ENCODE peak calls at places on chromosomes 12 and 14, in five cellular contexts. One of them, this sample, is unnamed.

GRCh38 chr12:67394600-67394999 is 125.4 kb downstream of the CAND1 start:
- DNase-seq in Peyer's patch: no peak
- DNase-seq in stomach: no peak
- DNase-seq in fibroblast of the aortic adventitia: peak; percentile 80
- DNase-seq in CD8-positive, alpha-beta T cell: no peak
- DNase-seq in this sample: no peak

GRCh38 chr12:75831413-75831812 is 200.2 kb downstream of the PHLDA1 start:
- DNase-seq in stomach: no peak
- DNase-seq in CD8-positive, alpha-beta T cell: no peak
- DNase-seq in fibroblast of the aortic adventitia: peak; percentile 70
- DNase-seq in Peyer's patch: no peak
- DNase-seq in this sample: no peak

GRCh38 chr14:99749763-99750715 is 43.2 kb upstream of the EML1 start:
- DNase-seq in Peyer's patch: no peak
- DNase-seq in CD8-positive, alpha-beta T cell: no peak
- DNase-seq in stomach: no peak
- DNase-seq in fibroblast of the aortic adventitia: peak; percentile 60
- DNase-seq in this sample: no peak

GRCh38 chr12:79933580-79934264 is 1.2 kb downstream of the PPP1R12A start:
- DNase-seq in Peyer's patch: peak; percentile 41
- DNase-seq in stomach: no peak
- DNase-seq in CD8-positive, alpha-beta T cell: peak; percentile 13
- DNase-seq in fibroblast of the aortic adventitia: peak; percentile 30
- DNase-seq in this sample: no peak

GRCh38 chr12:101604132-101604531 is 9.4 kb downstream of the MYBPC1 start:
- DNase-seq in stomach: no peak
- DNase-seq in fibroblast of the aortic adventitia: no peak
- DNase-seq in Peyer's patch: no peak
- DNase-seq in CD8-positive, alpha-beta T cell: no peak
- DNase-seq in this sample: no peak

GRCh38 chr14:79584679-79585078 is 626.6 kb downstream of the DIO2 start:
- DNase-seq in Peyer's patch: no peak
- DNase-seq in fibroblast of the aortic adventitia: peak; percentile 73
- DNase-seq in CD8-positive, alpha-beta T cell: no peak
- DNase-seq in stomach: no peak
- DNase-seq in this sample: peak; percentile 83

GRCh38 chr12:77615331-77615730 is 215.4 kb upstream of the NAV3 start:
- DNase-seq in stomach: no peak
- DNase-seq in CD8-positive, alpha-beta T cell: no peak
- DNase-seq in Peyer's patch: no peak
- DNase-seq in fibroblast of the aortic adventitia: peak; percentile 4
- DNase-seq in this sample: no peak

GRCh38 chr14:75123991-75124390 is 2.9 kb downstream of the NEK9 start:
- DNase-seq in fibroblast of the aortic adventitia: peak; percentile 73
- DNase-seq in CD8-positive, alpha-beta T cell: peak; percentile 22
- DNase-seq in Peyer's patch: no peak
- DNase-seq in stomach: no peak
- DNase-seq in this sample: no peak

GRCh38 chr12:67710582-67710981 is 62.0 kb downstream of the DYRK2 start:
- DNase-seq in Peyer's patch: no peak
- DNase-seq in fibroblast of the aortic adventitia: no peak
- DNase-seq in stomach: peak; percentile 59
- DNase-seq in CD8-positive, alpha-beta T cell: no peak
- DNase-seq in this sample: peak; percentile 18

GRCh38 chr12:17818931-17819330 is 271.1 kb downstream of the RERGL start:
- DNase-seq in CD8-positive, alpha-beta T cell: no peak
- DNase-seq in stomach: no peak
- DNase-seq in Peyer's patch: no peak
- DNase-seq in fibroblast of the aortic adventitia: no peak
- DNase-seq in this sample: no peak

GRCh38 chr12:132285991-132286681 is 43.3 kb downstream of the GALNT9 start:
- DNase-seq in fibroblast of the aortic adventitia: peak; percentile 52
- DNase-seq in stomach: peak; percentile 48
- DNase-seq in Peyer's patch: no peak
- DNase-seq in CD8-positive, alpha-beta T cell: no peak
- DNase-seq in this sample: no peak

GRCh38 chr12:69600804-69601203 is 9.9 kb downstream of the LRRC10 start:
- DNase-seq in CD8-positive, alpha-beta T cell: no peak
- DNase-seq in stomach: no peak
- DNase-seq in Peyer's patch: no peak
- DNase-seq in fibroblast of the aortic adventitia: no peak
- DNase-seq in this sample: no peak

GRCh38 chr12:54933381-54933780 is 51.2 kb downstream of the TESPA1 start:
- DNase-seq in CD8-positive, alpha-beta T cell: no peak
- DNase-seq in Peyer's patch: no peak
- DNase-seq in stomach: no peak
- DNase-seq in fibroblast of the aortic adventitia: peak; percentile 44
- DNase-seq in this sample: no peak

GRCh38 chr12:23525450-23526072 is 423.9 kb downstream of the SOX5 start:
- DNase-seq in CD8-positive, alpha-beta T cell: no peak
- DNase-seq in Peyer's patch: no peak
- DNase-seq in stomach: no peak
- DNase-seq in fibroblast of the aortic adventitia: no peak
- DNase-seq in this sample: no peak

GRCh38 chr12:117053597-117054201 is 45.5 kb downstream of the TESC start:
- DNase-seq in CD8-positive, alpha-beta T cell: no peak
- DNase-seq in stomach: no peak
- DNase-seq in Peyer's patch: no peak
- DNase-seq in fibroblast of the aortic adventitia: no peak
- DNase-seq in this sample: no peak

GRCh38 chr12:524167-524951 is 64.6 kb downstream of the B4GALNT3 start:
- DNase-seq in stomach: peak; percentile 65
- DNase-seq in Peyer's patch: no peak
- DNase-seq in fibroblast of the aortic adventitia: no peak
- DNase-seq in CD8-positive, alpha-beta T cell: no peak
- DNase-seq in this sample: no peak

GRCh38 chr12:32183646-32184045 is 77.0 kb downstream of the BICD1 start:
- DNase-seq in fibroblast of the aortic adventitia: no peak
- DNase-seq in stomach: no peak
- DNase-seq in Peyer's patch: no peak
- DNase-seq in CD8-positive, alpha-beta T cell: no peak
- DNase-seq in this sample: no peak

GRCh38 chr14:65840118-65840751 is 427.7 kb downstream of the FUT8 start:
- DNase-seq in stomach: no peak
- DNase-seq in Peyer's patch: no peak
- DNase-seq in fibroblast of the aortic adventitia: no peak
- DNase-seq in CD8-positive, alpha-beta T cell: no peak
- DNase-seq in this sample: no peak

GRCh38 chr14:94531187-94531586 is 21.9 kb upstream of the SERPINA12 start:
- DNase-seq in CD8-positive, alpha-beta T cell: no peak
- DNase-seq in stomach: no peak
- DNase-seq in fibroblast of the aortic adventitia: no peak
- DNase-seq in Peyer's patch: no peak
- DNase-seq in this sample: no peak

GRCh38 chr12:106903241-106903950 is 52.3 kb upstream of the TMEM263 start:
- DNase-seq in CD8-positive, alpha-beta T cell: peak; percentile 75
- DNase-seq in fibroblast of the aortic adventitia: peak; percentile 24
- DNase-seq in Peyer's patch: peak; percentile 47
- DNase-seq in stomach: peak; percentile 89
- DNase-seq in this sample: peak; percentile 1

GRCh38 chr12:27966870-27967269 is 5.7 kb downstream of the PTHLH start:
- DNase-seq in stomach: no peak
- DNase-seq in Peyer's patch: no peak
- DNase-seq in CD8-positive, alpha-beta T cell: no peak
- DNase-seq in fibroblast of the aortic adventitia: peak; percentile 98
- DNase-seq in this sample: peak; percentile 79

GRCh38 chr14:47863441-47863840 is 188.0 kb upstream of the MDGA2 start:
- DNase-seq in CD8-positive, alpha-beta T cell: no peak
- DNase-seq in Peyer's patch: no peak
- DNase-seq in fibroblast of the aortic adventitia: no peak
- DNase-seq in stomach: no peak
- DNase-seq in this sample: no peak

GRCh38 chr12:2582631-2583616 is 211.8 kb upstream of the FKBP4 start:
- DNase-seq in fibroblast of the aortic adventitia: peak; percentile 51
- DNase-seq in stomach: peak; percentile 75
- DNase-seq in Peyer's patch: no peak
- DNase-seq in CD8-positive, alpha-beta T cell: peak; percentile 21
- DNase-seq in this sample: no peak

GRCh38 chr12:101596172-101596571 is 1.4 kb downstream of the MYBPC1 start:
- DNase-seq in CD8-positive, alpha-beta T cell: no peak
- DNase-seq in fibroblast of the aortic adventitia: no peak
- DNase-seq in stomach: no peak
- DNase-seq in Peyer's patch: no peak
- DNase-seq in this sample: no peak

GRCh38 chr12:27094726-27095125 is 12.3 kb upstream of the C12orf71 start:
- DNase-seq in Peyer's patch: no peak
- DNase-seq in fibroblast of the aortic adventitia: no peak
- DNase-seq in stomach: no peak
- DNase-seq in CD8-positive, alpha-beta T cell: no peak
- DNase-seq in this sample: no peak

GRCh38 chr12:10689146-10689545 is 15.3 kb upstream of the STYK1 start:
- DNase-seq in fibroblast of the aortic adventitia: no peak
- DNase-seq in Peyer's patch: no peak
- DNase-seq in CD8-positive, alpha-beta T cell: no peak
- DNase-seq in stomach: no peak
- DNase-seq in this sample: no peak

GRCh38 chr14:54121461-54121860 is 164.8 kb upstream of the BMP4 start:
- DNase-seq in CD8-positive, alpha-beta T cell: no peak
- DNase-seq in stomach: no peak
- DNase-seq in Peyer's patch: no peak
- DNase-seq in fibroblast of the aortic adventitia: peak; percentile 53
- DNase-seq in this sample: no peak

DNA sequence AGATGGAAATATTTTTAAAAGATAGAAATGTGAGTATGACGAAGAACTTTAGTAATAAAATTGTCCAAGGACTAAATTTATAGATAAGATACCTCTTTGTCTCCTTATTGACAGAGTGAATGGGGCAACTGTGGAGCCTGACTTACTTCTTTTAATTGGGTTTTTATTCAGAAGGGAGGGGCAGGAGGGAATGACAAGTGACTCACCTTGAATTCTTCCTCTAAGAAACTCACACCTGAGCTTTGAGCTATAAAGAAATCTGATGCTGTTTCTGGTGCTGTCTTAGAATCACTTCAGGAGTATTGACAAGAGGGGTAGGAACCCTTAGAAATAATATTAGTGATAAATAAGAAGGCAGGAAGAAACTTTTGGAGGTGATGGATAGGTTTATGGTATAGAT is 951 bp downstream of the NR1H4 start:
- DNase-seq in stomach: no peak
- DNase-seq in fibroblast of the aortic adventitia: no peak
- DNase-seq in CD8-positive, alpha-beta T cell: no peak
- DNase-seq in Peyer's patch: no peak
- DNase-seq in this sample: no peak
- H3K4me3 ChIP-seq in stomach: no peak overlapping the region
- H3K4me3 ChIP-seq in fibroblast of the aortic adventitia: no peak overlapping the region
- H3K4me3 ChIP-seq in CD8-positive, alpha-beta T cell: no peak overlapping the region
- H3K4me3 ChIP-seq in Peyer's patch: peak overlapping the region; percentile 10
- H3K4me3 ChIP-seq in this sample: no peak overlapping the region

GRCh38 chr12:60415361-60415760 is 819.5 kb downstream of the SLC16A7 start:
- DNase-seq in fibroblast of the aortic adventitia: peak; percentile 55
- DNase-seq in stomach: no peak
- DNase-seq in CD8-positive, alpha-beta T cell: no peak
- DNase-seq in Peyer's patch: no peak
- DNase-seq in this sample: no peak

GRCh38 chr12:60421741-60422140 is 825.9 kb downstream of the SLC16A7 start:
- DNase-seq in Peyer's patch: no peak
- DNase-seq in stomach: no peak
- DNase-seq in CD8-positive, alpha-beta T cell: no peak
- DNase-seq in fibroblast of the aortic adventitia: no peak
- DNase-seq in this sample: no peak

DNA sequence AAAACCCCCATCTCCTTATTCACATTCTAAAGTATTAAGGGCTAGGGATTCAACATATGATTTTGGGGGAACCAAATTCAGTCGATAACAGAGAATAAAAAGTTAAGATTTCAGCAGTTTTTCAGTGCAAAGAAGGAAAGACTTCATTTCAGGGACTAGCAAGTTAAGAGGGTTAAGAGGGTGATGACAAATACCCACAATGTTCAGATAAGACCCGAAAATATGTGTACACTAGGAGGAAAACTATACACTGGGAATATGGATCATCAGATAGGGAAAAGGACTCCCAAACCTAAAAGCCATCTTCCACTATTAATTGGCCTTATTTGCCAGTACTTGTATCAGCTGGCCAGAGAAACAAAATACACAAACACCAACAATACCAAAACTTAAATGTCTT is 824.2 kb downstream of the SLC16A7 start:
- DNase-seq in fibroblast of the aortic adventitia: no peak
- DNase-seq in stomach: no peak
- DNase-seq in Peyer's patch: no peak
- DNase-seq in CD8-positive, alpha-beta T cell: no peak
- DNase-seq in this sample: no peak
- TF ChIP-seq CTCF in fibroblast of the aortic adventitia: no peak
- TF ChIP-seq CTCF in stomach: no peak
- TF ChIP-seq CTCF in Peyer's patch: no peak
- TF ChIP-seq CTCF in CD8-positive, alpha-beta T cell: no peak
- TF ChIP-seq CTCF in this sample: no peak

GRCh38 chr14:22448035-22448904 is 140.8 kb downstream of the DAD1 start:
- DNase-seq in stomach: no peak
- DNase-seq in Peyer's patch: no peak
- DNase-seq in fibroblast of the aortic adventitia: no peak
- DNase-seq in CD8-positive, alpha-beta T cell: no peak
- DNase-seq in this sample: no peak

GRCh38 chr14:22452330-22452729 is 136.7 kb downstream of the DAD1 start:
- DNase-seq in CD8-positive, alpha-beta T cell: no peak
- DNase-seq in fibroblast of the aortic adventitia: no peak
- DNase-seq in stomach: no peak
- DNase-seq in Peyer's patch: no peak
- DNase-seq in this sample: no peak

GRCh38 chr14:22449612-22449930 is 139.5 kb downstream of the DAD1 start:
- DNase-seq in CD8-positive, alpha-beta T cell: no peak
- DNase-seq in fibroblast of the aortic adventitia: no peak
- DNase-seq in Peyer's patch: no peak
- DNase-seq in stomach: no peak
- DNase-seq in this sample: no peak

GRCh38 chr14:22450266-22450665 is 138.8 kb downstream of the DAD1 start:
- DNase-seq in stomach: no peak
- DNase-seq in Peyer's patch: no peak
- DNase-seq in fibroblast of the aortic adventitia: no peak
- DNase-seq in CD8-positive, alpha-beta T cell: no peak
- DNase-seq in this sample: no peak

DNA sequence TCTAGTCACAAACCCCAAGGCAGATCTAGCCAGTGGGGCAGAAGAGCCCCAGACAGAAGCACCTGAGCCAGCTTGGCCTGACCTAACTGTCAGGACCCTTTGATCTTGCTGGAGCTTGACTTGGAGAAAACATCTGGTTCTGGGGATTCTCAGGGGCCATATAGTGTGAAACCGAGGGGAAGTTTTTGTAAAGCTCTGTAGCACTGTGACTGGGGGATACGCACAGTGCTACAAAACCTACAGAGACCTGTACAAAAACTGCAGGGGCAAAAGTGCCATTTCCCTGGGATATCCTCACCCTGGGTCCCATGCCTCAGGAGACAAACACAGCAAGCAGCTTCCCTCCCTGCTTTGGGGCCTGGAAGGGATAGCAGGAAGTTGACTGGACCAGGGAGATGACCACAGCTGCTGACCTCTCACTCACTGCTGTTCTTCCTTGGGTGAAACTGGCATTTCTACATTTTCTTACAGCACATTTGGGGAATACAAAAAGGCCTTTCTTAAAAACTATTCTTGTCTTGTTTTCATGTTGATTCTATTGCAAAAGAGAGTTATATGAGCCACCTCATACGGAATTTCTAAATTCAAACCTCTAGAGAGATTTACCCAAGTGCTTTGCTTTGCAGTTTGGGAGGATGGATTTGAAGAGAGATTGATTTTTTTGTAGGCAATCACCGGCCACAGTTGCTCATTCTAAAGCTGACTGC is 140.0 kb downstream of the DAD1 start:
- DNase-seq in Peyer's patch: no peak
- DNase-seq in stomach: no peak
- DNase-seq in fibroblast of the aortic adventitia: no peak
- DNase-seq in CD8-positive, alpha-beta T cell: no peak
- DNase-seq in this sample: no peak
- H3K4me3 ChIP-seq in Peyer's patch: no peak overlapping the region
- H3K4me3 ChIP-seq in stomach: no peak overlapping the region
- H3K4me3 ChIP-seq in fibroblast of the aortic adventitia: no peak overlapping the region
- H3K4me3 ChIP-seq in CD8-positive, alpha-beta T cell: no peak overlapping the region
- H3K4me3 ChIP-seq in this sample: no peak overlapping the region

GRCh38 chr14:101239065-101239464 is 322.2 kb upstream of the DIO3 start:
- DNase-seq in stomach: no peak
- DNase-seq in fibroblast of the aortic adventitia: no peak
- DNase-seq in CD8-positive, alpha-beta T cell: no peak
- DNase-seq in Peyer's patch: no peak
- DNase-seq in this sample: no peak
- TF ChIP-seq CTCF in stomach: no peak
- TF ChIP-seq CTCF in fibroblast of the aortic adventitia: no peak
- TF ChIP-seq CTCF in CD8-positive, alpha-beta T cell: no peak
- TF ChIP-seq CTCF in Peyer's patch: no peak
- TF ChIP-seq CTCF in this sample: no peak

This sample was measured in BJ.